ENCODE peak calls at places on chromosomes 6 and 20, in seven cellular contexts. M is IMR-90, A is HCT116, V is fibroblast of lung, N is coronary artery, D is PC-3, K is cardiac muscle cell. R is an unnamed sample.

GRCh38 chr6:148144917-148145521 is 197.6 kb upstream of the SASH1 start:
- DNase-seq in M (peak), A (peak), V (peak), N (no peak), D (peak), K (peak), R (no peak)

GRCh38 chr20:10536531-10536930 is 101.4 kb downstream of the SLX4IP start:
- DNase-seq in M (peak), A (no peak), V (peak), N (no peak), D (peak), K (peak), R (no peak)

GRCh38 chr20:37938954-37939353 is 36.0 kb downstream of the VSTM2L start:
- DNase-seq in M (no peak), A (no peak), V (no peak), N (no peak), D (no peak), K (no peak), R (no peak)

GRCh38 chr6:99364026-99364425 is 14.6 kb upstream of the FAXC start:
- DNase-seq in M (no peak), A (no peak), V (no peak), N (no peak), D (no peak), K (no peak), R (no peak)

GRCh38 chr6:144993870-144994269 is 708.7 kb downstream of the UTRN start:
- DNase-seq in M (peak), A (no peak), V (peak), N (no peak), D (peak), K (no peak), R (no peak)

GRCh38 chr20:23200914-23201313 is 114.8 kb upstream of the CD93 start:
- DNase-seq in M (peak), A (peak), V (peak), N (peak), D (peak), K (peak), R (no peak)

GRCh38 chr6:76682842-76683241 is 610.4 kb upstream of the IMPG1 start:
- DNase-seq in M (peak), A (peak), V (peak), N (no peak), D (peak), K (peak), R (no peak)

GRCh38 chr6:30518505-30518850 is 29.2 kb downstream of the HLA-E start:
- DNase-seq in M (no peak), A (no peak), V (no peak), N (no peak), D (peak), K (no peak), R (no peak)

GRCh38 chr6:126539022-126539421 is 199.1 kb downstream of the CENPW start:
- DNase-seq in M (peak), A (peak), V (peak), N (no peak), D (peak), K (peak), R (peak)

GRCh38 chr6:137111296-137112066 is 62.0 kb downstream of the IL22RA2 start:
- DNase-seq in M (no peak), A (no peak), V (peak), N (no peak), D (no peak), K (no peak), R (no peak)

GRCh38 chr6:106037060-106037459 is 49.1 kb upstream of the PRDM1 start:
- DNase-seq in M (peak), A (no peak), V (peak), N (no peak), D (peak), K (no peak), R (no peak)

GRCh38 chr6:15977050-15977449 is 151.8 kb upstream of the MYLIP start:
- DNase-seq in M (no peak), A (no peak), V (no peak), N (no peak), D (no peak), K (no peak), R (no peak)

GRCh38 chr20:51345601-51346101 is 196.9 kb downstream of the NFATC2 start:
- DNase-seq in M (peak), A (no peak), V (peak), N (no peak), D (peak), K (peak), R (no peak)

GRCh38 chr6:33746036-33746600 is 587 bp downstream of the IP6K3 start:
- DNase-seq in M (peak), A (no peak), V (peak), N (peak), D (no peak), K (peak), R (no peak)
- H3K4me3 ChIP-seq in M (no peak), A (no peak), V (peak), N (peak), D (no peak), K (peak), R (peak)

GRCh38 chr20:1897486-1897885 is 2.3 kb downstream of the SIRPA start:
- DNase-seq in M (no peak), A (no peak), V (no peak), N (no peak), D (no peak), K (peak), R (no peak)

GRCh38 chr20:1897965-1898464 is 2.8 kb downstream of the SIRPA start:
- DNase-seq in M (no peak), A (no peak), V (no peak), N (no peak), D (no peak), K (peak), R (no peak)

GRCh38 chr20:1895674-1896496 is 678 bp downstream of the SIRPA start:
- DNase-seq in M (no peak), A (no peak), V (no peak), N (no peak), D (no peak), K (peak), R (no peak)

GRCh38 chr20:1894951-1895673 is at the start of gene SIRPA:
- DNase-seq in M (peak), A (no peak), V (peak), N (peak), D (peak), K (peak), R (no peak)

GRCh38 chr20:1896859-1897258 is 1.7 kb downstream of the SIRPA start:
- DNase-seq in M (no peak), A (no peak), V (no peak), N (no peak), D (no peak), K (no peak), R (no peak)
- H3K4me3 ChIP-seq in M (no peak), A (no peak), V (no peak), N (peak), D (no peak), K (peak), R (peak)

GRCh38 chr20:63487781-63488241 is 11.1 kb downstream of the EEF1A2 start:
- DNase-seq in M (no peak), A (no peak), V (no peak), N (no peak), D (no peak), K (no peak), R (no peak)
- H3K4me3 ChIP-seq in M (no peak), A (no peak), V (no peak), N (no peak), D (no peak), K (no peak), R (no peak)

GRCh38 chr20:19975901-19976300 is 41.3 kb upstream of the NAA20 start:
- DNase-seq in M (no peak), A (no peak), V (peak), N (no peak), D (peak), K (peak), R (no peak)
- H3K4me3 ChIP-seq in M (peak), A (no peak), V (peak), N (peak), D (peak), K (no peak), R (peak)

GRCh38 chr6:41504526-41505021 is 41.6 kb upstream of the FOXP4 start:
- DNase-seq in M (peak), A (no peak), V (peak), N (no peak), D (peak), K (peak), R (no peak)
- H3K4me3 ChIP-seq in M (no peak), A (no peak), V (peak), N (peak), D (peak), K (peak), R (peak)

R was measured in epithelial cell of proximal tubule.